ENCODE peak calls at places on chromosomes 11 and 22, in five cellular contexts. One of them, this sample, is unnamed.

GRCh38 chr11:86594746-86595145 is 77.7 kb downstream of the ME3 start:
- DNase-seq in GM23338: peak; percentile 20
- DNase-seq in type B pancreatic cell: no peak
- DNase-seq in thoracic aorta: no peak
- DNase-seq in AG10803: no peak
- DNase-seq in this sample: no peak

GRCh38 chr22:36323182-36323854 is 64.4 kb downstream of the MYH9 start:
- DNase-seq in GM23338: no peak
- DNase-seq in AG10803: peak; percentile 80
- DNase-seq in thoracic aorta: peak; percentile 79
- DNase-seq in type B pancreatic cell: no peak
- DNase-seq in this sample: no peak

GRCh38 chr22:35422936-35423335 is 23.0 kb downstream of the MCM5 start:
- DNase-seq in type B pancreatic cell: no peak
- DNase-seq in GM23338: no peak
- DNase-seq in AG10803: no peak
- DNase-seq in thoracic aorta: no peak
- DNase-seq in this sample: no peak

GRCh38 chr22:19890502-19891349 is 36.1 kb upstream of the GNB1L start:
- DNase-seq in thoracic aorta: no peak
- DNase-seq in AG10803: no peak
- DNase-seq in GM23338: no peak
- DNase-seq in type B pancreatic cell: no peak
- DNase-seq in this sample: no peak

GRCh38 chr11:23113887-23114216 is 253.6 kb upstream of the CCDC179 start:
- DNase-seq in GM23338: no peak
- DNase-seq in thoracic aorta: no peak
- DNase-seq in type B pancreatic cell: no peak
- DNase-seq in AG10803: no peak
- DNase-seq in this sample: no peak

GRCh38 chr11:86919557-86920210 is 35.5 kb downstream of the FZD4 start:
- DNase-seq in thoracic aorta: no peak
- DNase-seq in AG10803: peak; percentile 81
- DNase-seq in GM23338: peak; percentile 92
- DNase-seq in type B pancreatic cell: no peak
- DNase-seq in this sample: no peak

GRCh38 chr22:23409976-23410375 is 170.1 kb downstream of the IGLL1 start:
- DNase-seq in thoracic aorta: no peak
- DNase-seq in AG10803: no peak
- DNase-seq in type B pancreatic cell: no peak
- DNase-seq in GM23338: no peak
- DNase-seq in this sample: no peak

GRCh38 chr22:48752451-48753380 is 1075.0 kb downstream of the BRD1 start:
- DNase-seq in GM23338: no peak
- DNase-seq in type B pancreatic cell: no peak
- DNase-seq in AG10803: no peak
- DNase-seq in thoracic aorta: no peak
- DNase-seq in this sample: peak; percentile 63

GRCh38 chr11:110251837-110252236 is 44.6 kb downstream of the RDX start:
- DNase-seq in thoracic aorta: no peak
- DNase-seq in AG10803: peak; percentile 47
- DNase-seq in GM23338: no peak
- DNase-seq in type B pancreatic cell: no peak
- DNase-seq in this sample: no peak

GRCh38 chr11:122120096-122120495 is 4.1 kb upstream of the BLID start:
- DNase-seq in thoracic aorta: no peak
- DNase-seq in AG10803: no peak
- DNase-seq in GM23338: no peak
- DNase-seq in type B pancreatic cell: no peak
- DNase-seq in this sample: no peak

GRCh38 chr11:122113836-122114235 is 2.2 kb downstream of the BLID start:
- DNase-seq in GM23338: no peak
- DNase-seq in type B pancreatic cell: no peak
- DNase-seq in thoracic aorta: no peak
- DNase-seq in AG10803: peak; percentile 63
- DNase-seq in this sample: no peak

GRCh38 chr11:122116591-122116990 is 576 bp upstream of the BLID start:
- DNase-seq in thoracic aorta: no peak
- DNase-seq in GM23338: no peak
- DNase-seq in AG10803: peak; percentile 67
- DNase-seq in type B pancreatic cell: no peak
- DNase-seq in this sample: no peak

GRCh38 chr11:122114976-122115375 is 1.0 kb downstream of the BLID start:
- DNase-seq in AG10803: no peak
- DNase-seq in thoracic aorta: no peak
- DNase-seq in type B pancreatic cell: no peak
- DNase-seq in GM23338: no peak
- DNase-seq in this sample: no peak

GRCh38 chr11:122115520-122116343 is at the start of gene BLID:
- DNase-seq in thoracic aorta: no peak
- DNase-seq in AG10803: peak; percentile 57
- DNase-seq in type B pancreatic cell: no peak
- DNase-seq in GM23338: peak; percentile 88
- DNase-seq in this sample: no peak
- TF ChIP-seq CTCF in thoracic aorta: peak; percentile 34
- TF ChIP-seq CTCF in AG10803: peak; percentile 57
- TF ChIP-seq CTCF in type B pancreatic cell: peak; percentile 78
- TF ChIP-seq CTCF in GM23338: peak; percentile 83
- TF ChIP-seq CTCF in this sample: peak; percentile 57

DNA sequence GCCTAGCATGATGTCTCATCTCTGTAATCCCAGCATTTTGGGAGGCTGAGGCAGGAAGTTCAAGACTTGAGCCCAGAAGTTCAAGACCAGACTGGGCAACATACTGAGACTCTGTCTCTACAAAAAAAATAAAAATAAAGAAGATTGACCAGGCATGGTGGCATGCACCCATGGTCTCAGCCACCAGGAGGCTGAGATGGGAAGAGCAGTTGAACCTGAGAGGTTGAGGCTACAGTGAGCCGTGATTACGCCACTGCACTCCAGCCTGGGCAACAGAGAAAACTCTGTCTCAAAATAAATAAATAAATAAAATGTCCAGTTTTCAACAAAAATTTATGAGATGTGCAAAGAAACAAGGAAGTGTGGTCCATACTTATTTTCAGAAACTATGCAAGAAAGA is 28.3 kb downstream of the EFCAB6 start:
- DNase-seq in GM23338: peak; percentile 49
- DNase-seq in AG10803: no peak
- DNase-seq in type B pancreatic cell: no peak
- DNase-seq in thoracic aorta: no peak
- DNase-seq in this sample: no peak
- TF ChIP-seq CTCF in GM23338: peak; percentile 43
- TF ChIP-seq CTCF in AG10803: peak; percentile 23
- TF ChIP-seq CTCF in type B pancreatic cell: peak; percentile 62
- TF ChIP-seq CTCF in thoracic aorta: no peak
- TF ChIP-seq CTCF in this sample: no peak

GRCh38 chr22:21735198-21736083 is at the start of gene YPEL1:
- DNase-seq in GM23338: peak; percentile 97
- DNase-seq in AG10803: peak; percentile 95
- DNase-seq in thoracic aorta: peak; percentile 81
- DNase-seq in type B pancreatic cell: peak; percentile 100
- DNase-seq in this sample: peak; percentile 100
- TF ChIP-seq CTCF in GM23338: no peak
- TF ChIP-seq CTCF in AG10803: no peak
- TF ChIP-seq CTCF in thoracic aorta: no peak
- TF ChIP-seq CTCF in type B pancreatic cell: no peak
- TF ChIP-seq CTCF in this sample: no peak

DNA sequence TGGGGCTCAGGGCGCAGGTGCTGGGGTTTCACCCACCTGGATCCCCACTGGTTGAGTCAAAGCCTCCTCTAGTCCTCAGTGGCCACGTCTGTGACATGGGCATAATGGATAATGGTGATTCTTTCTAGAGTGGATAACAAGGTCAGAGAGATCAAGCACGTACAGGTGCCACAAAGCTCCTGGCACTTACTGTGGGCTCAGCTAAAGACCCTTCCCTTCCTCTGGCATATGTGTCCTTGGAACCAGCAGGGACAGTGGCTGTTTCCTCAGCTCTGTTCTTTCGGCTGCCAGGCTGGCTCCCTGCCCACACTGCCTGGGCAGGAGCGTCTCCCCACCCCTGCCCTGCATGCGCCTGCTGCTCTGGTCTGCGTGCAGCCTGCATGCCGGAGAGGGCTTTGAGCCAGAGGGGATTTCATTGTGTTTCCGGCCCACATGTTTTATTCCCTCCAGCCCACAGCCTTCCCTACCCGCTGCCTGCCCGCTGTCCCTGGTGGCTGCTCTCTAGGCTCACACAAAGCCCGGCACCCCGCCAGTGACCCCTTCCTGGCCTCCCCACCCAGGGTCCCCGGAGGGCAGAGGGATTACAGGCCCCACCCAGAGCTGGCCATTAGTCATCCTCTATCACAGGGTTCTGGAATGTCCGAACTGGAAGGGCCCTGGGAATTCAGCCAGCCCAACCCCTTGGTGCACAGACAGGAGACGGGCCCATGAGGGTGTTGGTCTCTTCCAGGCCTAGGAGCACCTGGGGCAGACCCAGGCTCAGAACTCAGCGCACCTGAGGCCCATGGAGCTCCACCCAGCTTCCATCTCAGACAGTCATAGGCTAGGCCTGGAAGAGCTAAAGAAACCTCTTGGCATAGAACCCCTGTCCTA is 55.3 kb upstream of the GCAT start:
- DNase-seq in thoracic aorta: peak; percentile 86
- DNase-seq in GM23338: no peak
- DNase-seq in type B pancreatic cell: no peak
- DNase-seq in AG10803: peak; percentile 97
- DNase-seq in this sample: peak; percentile 97
- TF ChIP-seq CTCF in thoracic aorta: peak; percentile 28
- TF ChIP-seq CTCF in GM23338: no peak
- TF ChIP-seq CTCF in type B pancreatic cell: peak; percentile 24
- TF ChIP-seq CTCF in AG10803: peak; percentile 38
- TF ChIP-seq CTCF in this sample: peak; percentile 24

GRCh38 chr22:21867528-21868266 is at the start of gene MAPK1:
- DNase-seq in thoracic aorta: peak; percentile 75
- DNase-seq in GM23338: peak; percentile 94
- DNase-seq in AG10803: peak; percentile 87
- DNase-seq in type B pancreatic cell: peak; percentile 94
- DNase-seq in this sample: peak; percentile 97
- TF ChIP-seq CTCF in thoracic aorta: peak; percentile 53
- TF ChIP-seq CTCF in GM23338: peak; percentile 43
- TF ChIP-seq CTCF in AG10803: peak; percentile 14
- TF ChIP-seq CTCF in type B pancreatic cell: peak; percentile 61
- TF ChIP-seq CTCF in this sample: peak; percentile 49

GRCh38 chr11:133541331-133542095 is 9.2 kb upstream of the OPCML start:
- DNase-seq in AG10803: no peak
- DNase-seq in thoracic aorta: no peak
- DNase-seq in GM23338: peak; percentile 98
- DNase-seq in type B pancreatic cell: no peak
- DNase-seq in this sample: no peak
- TF ChIP-seq CTCF in AG10803: no peak
- TF ChIP-seq CTCF in thoracic aorta: no peak
- TF ChIP-seq CTCF in GM23338: peak; percentile 73
- TF ChIP-seq CTCF in type B pancreatic cell: peak; percentile 63
- TF ChIP-seq CTCF in this sample: no peak

GRCh38 chr11:13074714-13075464 is 65.8 kb downstream of the RASSF10 start:
- DNase-seq in AG10803: no peak
- DNase-seq in type B pancreatic cell: no peak
- DNase-seq in GM23338: no peak
- DNase-seq in thoracic aorta: no peak
- DNase-seq in this sample: no peak
- TF ChIP-seq CTCF in AG10803: no peak
- TF ChIP-seq CTCF in type B pancreatic cell: no peak
- TF ChIP-seq CTCF in GM23338: no peak
- TF ChIP-seq CTCF in thoracic aorta: no peak
- TF ChIP-seq CTCF in this sample: no peak

DNA sequence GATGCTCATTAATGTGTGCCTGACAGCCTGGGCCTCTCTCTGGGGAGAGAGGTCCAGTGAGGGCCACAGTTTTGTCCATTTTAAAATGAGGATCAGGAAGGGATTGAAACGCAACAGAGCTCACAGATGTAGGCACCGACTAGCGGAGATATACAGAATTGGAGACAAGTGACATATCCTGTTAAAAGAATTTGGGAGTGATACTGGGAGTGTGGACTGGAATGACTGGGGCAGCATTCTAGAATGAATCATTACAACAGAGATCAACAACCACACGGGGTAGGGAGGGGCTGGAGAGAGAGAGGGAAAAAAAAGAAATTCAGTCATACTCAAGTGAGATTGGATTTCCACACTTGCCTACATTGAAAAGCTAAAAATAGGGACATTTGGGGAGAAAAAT is 2.5 kb upstream of the NCAM1 start:
- DNase-seq in thoracic aorta: no peak
- DNase-seq in type B pancreatic cell: no peak
- DNase-seq in AG10803: peak; percentile 69
- DNase-seq in GM23338: no peak
- DNase-seq in this sample: no peak
- TF ChIP-seq CTCF in thoracic aorta: no peak
- TF ChIP-seq CTCF in type B pancreatic cell: peak; percentile 43
- TF ChIP-seq CTCF in AG10803: peak; percentile 39
- TF ChIP-seq CTCF in GM23338: no peak
- TF ChIP-seq CTCF in this sample: peak; percentile 26

This sample was measured in osteocyte.